ENCODE peak calls at places on chromosome X, in four cellular contexts. I, K, V and W are unnamed samples.

GRCh38 chrX:78979789-78980464 is 34.7 kb downstream of the P2RY10 start:
- DNase-seq in I (no peak), K (no peak), V (no peak), W (no peak)

GRCh38 chrX:70635227-70635626 is 190.6 kb downstream of the DLG3 start:
- DNase-seq in I (no peak), K (no peak), V (no peak), W (no peak)

GRCh38 chrX:25001808-25002657 is 13.7 kb downstream of the ARX start:
- DNase-seq in I (no peak), K (no peak), V (no peak), W (no peak)

GRCh38 chrX:10482708-10483107 is 137.7 kb downstream of the MID1 start:
- DNase-seq in I (no peak), K (no peak), V (no peak), W (no peak)

GRCh38 chrX:24498975-24499374 is 33.9 kb downstream of the PDK3 start:
- DNase-seq in I (no peak), K (no peak), V (no peak), W (peak; percentile 24)

GRCh38 chrX:132413459-132413858 is 75.4 kb downstream of the MBNL3 start:
- DNase-seq in I (peak; percentile 82), K (peak; percentile 37), V (peak; percentile 47), W (peak; percentile 3)

GRCh38 chrX:150476183-150476699 is 92.2 kb upstream of the MTM1 start:
- DNase-seq in I (no peak), K (no peak), V (no peak), W (no peak)

GRCh38 chrX:46574337-46574940 is 874 bp downstream of the CHST7 start:
- DNase-seq in I (peak; percentile 12), K (no peak), V (peak; percentile 58), W (no peak)

GRCh38 chrX:48958635-48959094 is 1.3 kb upstream of the OTUD5 start:
- DNase-seq in I (peak; percentile 21), K (peak; percentile 35), V (peak; percentile 48), W (peak; percentile 41)

GRCh38 chrX:10416424-10416823 is 204.0 kb downstream of the MID1 start:
- DNase-seq in I (no peak), K (no peak), V (no peak), W (no peak)

GRCh38 chrX:9927638-9928037 is 39.5 kb upstream of the CLDN34 start:
- DNase-seq in I (no peak), K (no peak), V (no peak), W (no peak)

GRCh38 chrX:65926095-65927019 is 113.5 kb downstream of the VSIG4 start:
- DNase-seq in I (no peak), K (peak; percentile 87), V (no peak), W (no peak)

DNA sequence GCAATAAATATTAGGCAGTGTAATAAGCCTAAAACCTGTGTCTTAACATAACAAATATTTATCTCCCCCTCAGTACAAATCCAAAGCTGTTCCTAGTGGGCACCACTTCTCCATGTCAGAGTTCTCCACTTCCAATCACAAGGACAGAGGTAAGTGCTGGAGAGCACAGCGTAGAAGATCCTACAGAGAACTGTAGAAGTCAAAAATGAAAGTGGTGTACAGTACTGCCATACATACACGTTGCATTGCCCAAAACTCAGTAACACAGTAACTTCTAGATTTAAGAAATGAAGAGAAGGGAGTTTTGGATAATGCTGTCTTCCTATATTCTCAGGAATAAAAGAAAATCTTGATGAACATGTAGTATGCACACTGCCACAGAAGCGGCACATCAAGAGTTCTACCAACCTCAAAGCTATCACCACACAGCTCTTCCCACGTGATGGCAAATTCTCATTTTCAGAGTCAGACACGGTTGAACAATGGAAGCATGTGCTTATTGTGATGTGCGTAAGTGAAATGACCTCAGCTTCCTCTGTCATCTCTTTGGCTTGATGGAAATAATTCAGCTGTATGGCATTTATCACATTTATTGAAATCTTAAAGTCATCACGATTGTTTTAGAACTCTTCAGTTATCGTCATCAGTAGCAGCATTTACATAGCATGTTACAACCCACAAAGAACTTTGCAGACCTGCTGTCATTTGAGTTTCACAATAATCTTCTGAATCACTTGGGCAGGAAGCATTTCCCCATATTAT is 27.1 kb upstream of the SPANXN4 start:
- DNase-seq in I (no peak), K (no peak), V (no peak), W (no peak)
- H3K4me3 ChIP-seq in I (no peak overlapping the region), K (no peak overlapping the region), V (no peak overlapping the region), W (no peak overlapping the region)

GRCh38 chrX:139200793-139201192 is 329.7 kb upstream of the F9 start:
- DNase-seq in I (no peak), K (no peak), V (no peak), W (no peak)
- TF ChIP-seq PHF8 in I (no peak), K (no peak), V (no peak), W (no peak)

DNA sequence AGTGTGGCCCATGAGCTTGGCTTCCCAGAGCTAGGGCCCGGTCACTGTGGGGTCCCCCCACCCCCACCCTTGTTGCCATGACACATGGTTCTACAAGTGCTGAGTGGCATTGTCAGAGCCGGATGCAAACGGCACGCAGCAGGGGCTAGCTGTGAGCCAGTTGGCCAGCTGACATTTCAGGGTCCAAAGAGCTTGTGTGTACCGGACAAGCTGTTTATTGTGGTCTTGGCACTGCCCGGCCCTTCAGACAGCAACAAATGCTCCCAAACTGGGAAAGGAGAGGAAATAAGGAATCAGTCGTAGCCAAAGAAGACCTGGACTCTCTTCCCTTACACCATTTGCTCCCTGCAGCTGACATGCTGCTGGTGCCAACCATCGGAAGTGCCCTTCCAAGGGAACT is 36.8 kb downstream of the TSC22D3 start:
- DNase-seq in I (no peak), K (no peak), V (no peak), W (no peak)
- TF ChIP-seq CHD2 in I (no peak), K (no peak), V (no peak), W (no peak)

GRCh38 chrX:153446950-153447580 is 1.2 kb upstream of the TREX2 start:
- DNase-seq in I (no peak), K (no peak), V (no peak), W (no peak)
- H3K4me3 ChIP-seq in I (no peak overlapping the region), K (no peak overlapping the region), V (no peak overlapping the region), W (no peak overlapping the region)

DNA sequence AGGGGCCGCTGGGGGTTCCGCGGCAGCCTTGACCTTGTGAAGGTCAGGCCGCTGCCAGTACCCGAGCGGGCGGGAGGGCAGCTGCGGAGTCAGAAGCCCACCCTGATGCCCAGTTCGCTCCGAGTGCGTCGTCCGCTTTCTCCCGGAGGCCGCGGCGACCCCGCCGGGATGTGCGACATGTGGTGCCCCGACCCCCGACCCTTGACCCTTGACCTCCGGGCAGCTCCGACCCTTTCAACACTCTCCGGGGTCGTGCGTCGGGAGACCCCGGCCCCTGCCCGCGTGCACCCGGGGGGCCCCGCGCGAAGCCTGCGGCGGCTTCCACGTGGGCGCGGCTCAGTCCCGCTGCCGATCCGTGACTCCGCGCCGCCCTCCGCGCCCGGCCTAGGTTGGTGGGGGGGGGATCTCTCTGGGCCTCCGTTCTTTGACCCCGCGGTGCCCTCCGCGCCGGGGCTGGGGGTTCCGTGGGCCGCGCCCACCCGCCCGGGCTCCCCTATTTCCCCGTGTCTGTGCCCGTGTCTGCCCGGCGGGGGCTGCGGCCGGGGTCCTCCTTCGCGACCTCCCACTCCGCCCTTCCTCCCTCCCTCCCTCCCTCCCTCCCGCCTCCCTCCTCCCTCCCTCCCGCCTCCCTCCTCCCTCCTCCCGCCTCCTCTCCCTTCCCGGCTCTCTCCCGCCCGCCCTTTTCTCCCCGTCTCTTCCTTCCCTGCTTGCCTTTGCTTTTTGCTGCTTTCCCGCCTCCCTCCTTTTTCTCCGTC is 640 bp upstream of the SLC25A6 start:
- DNase-seq in I (no peak), K (peak; percentile 75), V (no peak), W (peak; percentile 83)
- TF ChIP-seq PHF8 in I (peak; percentile 66), K (peak; percentile 45), V (peak; percentile 47), W (peak; percentile 65)

GRCh38 chrX:19660604-19661003 is 145.3 kb upstream of the MAP3K15 start:
- DNase-seq in I (no peak), K (no peak), V (no peak), W (no peak)
- TF ChIP-seq CHD2 in I (no peak), K (no peak), V (no peak), W (no peak)

GRCh38 chrX:155751131-155751530 is 130.0 kb upstream of the VAMP7 start:
- DNase-seq in I (no peak), K (no peak), V (no peak), W (no peak)

GRCh38 chrX:155747520-155747919 is 133.6 kb upstream of the VAMP7 start:
- DNase-seq in I (no peak), K (peak; percentile 18), V (no peak), W (no peak)

GRCh38 chrX:155744534-155744933 is 131.8 kb upstream of the TMLHE start:
- DNase-seq in I (no peak), K (no peak), V (no peak), W (no peak)

GRCh38 chrX:155745792-155746191 is 133.0 kb upstream of the TMLHE start:
- DNase-seq in I (peak; percentile 0), K (peak; percentile 87), V (no peak), W (no peak)
- H3K4me3 ChIP-seq in I (no peak overlapping the region), K (no peak overlapping the region), V (no peak overlapping the region), W (no peak overlapping the region)

GRCh38 chrX:38036471-38036870 is 30.1 kb downstream of the SYTL5 start:
- DNase-seq in I (no peak), K (no peak), V (no peak), W (no peak)

GRCh38 chrX:38038501-38038900 is 32.1 kb downstream of the SYTL5 start:
- DNase-seq in I (no peak), K (no peak), V (no peak), W (no peak)

GRCh38 chrX:38045697-38046096 is 39.3 kb downstream of the SYTL5 start:
- DNase-seq in I (no peak), K (no peak), V (no peak), W (peak; percentile 11)

GRCh38 chrX:38044682-38045081 is 38.3 kb downstream of the SYTL5 start:
- DNase-seq in I (no peak), K (no peak), V (no peak), W (no peak)

DNA sequence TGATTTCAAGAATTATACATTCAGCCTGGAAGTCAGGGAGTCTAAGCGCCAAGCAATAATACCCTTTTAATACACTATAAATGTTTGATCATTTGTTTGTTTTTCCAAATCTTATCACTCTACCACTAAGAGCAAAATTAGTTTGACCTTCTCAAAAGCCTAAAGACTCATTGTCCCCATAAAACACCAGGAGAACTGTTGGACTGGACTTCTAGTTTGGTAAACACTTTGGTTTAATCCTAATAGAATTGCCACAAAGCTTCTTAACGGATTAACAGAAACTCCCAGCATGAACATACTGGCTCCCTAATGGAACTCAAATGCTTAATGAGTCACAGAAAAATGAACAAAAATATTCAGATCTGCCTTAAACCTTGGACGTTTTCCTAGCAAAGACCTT is 34.9 kb downstream of the SYTL5 start:
- DNase-seq in I (peak; percentile 0), K (no peak), V (no peak), W (no peak)
- TF ChIP-seq PHF8 in I (no peak), K (no peak), V (no peak), W (no peak)